ENCODE peak calls at places on chromosomes 5 and 9, in six cellular contexts. P is H1, D is K562, V is GM12878, X is HepG2, C is GM12892. G is an unnamed sample.

GRCh38 chr9:37034320-37034937 is 361 bp upstream of the PAX5 start:
- DNase-seq in P (no peak), D (no peak), V (no peak), X (no peak), C (no peak), G (no peak)

GRCh38 chr5:147510885-147511284 is 1.0 kb upstream of the DPYSL3 start:
- DNase-seq in P (no peak), D (no peak), V (no peak), X (no peak), C (no peak), G (no peak)

GRCh38 chr5:21919417-21920022 is 933.6 kb downstream of the CDH12 start:
- DNase-seq in P (no peak), D (peak), V (peak), X (peak), C (no peak), G (peak)

GRCh38 chr9:112477330-112477729 is 9.3 kb upstream of the KIAA1958 start:
- DNase-seq in P (no peak), D (no peak), V (no peak), X (no peak), C (no peak), G (no peak)

GRCh38 chr9:76624381-76625048 is 139.7 kb upstream of the PCA3 start:
- DNase-seq in P (no peak), D (no peak), V (peak), X (no peak), C (no peak), G (no peak)

GRCh38 chr9:13113201-13113600 is 166.3 kb downstream of the MPDZ start:
- DNase-seq in P (no peak), D (no peak), V (no peak), X (no peak), C (no peak), G (no peak)

GRCh38 chr5:2780421-2781171 is 29.1 kb upstream of the IRX2 start:
- DNase-seq in P (no peak), D (no peak), V (no peak), X (no peak), C (no peak), G (no peak)

GRCh38 chr5:55708732-55709131 is 3.4 kb downstream of the SLC38A9 start:
- DNase-seq in P (no peak), D (no peak), V (no peak), X (no peak), C (no peak), G (no peak)

GRCh38 chr5:75395277-75395676 is 58.3 kb downstream of the HMGCR start:
- DNase-seq in P (no peak), D (peak), V (no peak), X (peak), C (no peak), G (no peak)

GRCh38 chr5:119554597-119554996 is 74.8 kb upstream of the FAM170A start:
- DNase-seq in P (no peak), D (no peak), V (no peak), X (no peak), C (no peak), G (no peak)

GRCh38 chr5:176550275-176550831 is 1.2 kb downstream of the CDHR2 start:
- DNase-seq in P (no peak), D (no peak), V (no peak), X (no peak), C (no peak), G (no peak)
- TF ChIP-seq TAF1 in P (no peak), D (no peak), V (no peak), X (peak), C (no peak), G (no peak)

DNA sequence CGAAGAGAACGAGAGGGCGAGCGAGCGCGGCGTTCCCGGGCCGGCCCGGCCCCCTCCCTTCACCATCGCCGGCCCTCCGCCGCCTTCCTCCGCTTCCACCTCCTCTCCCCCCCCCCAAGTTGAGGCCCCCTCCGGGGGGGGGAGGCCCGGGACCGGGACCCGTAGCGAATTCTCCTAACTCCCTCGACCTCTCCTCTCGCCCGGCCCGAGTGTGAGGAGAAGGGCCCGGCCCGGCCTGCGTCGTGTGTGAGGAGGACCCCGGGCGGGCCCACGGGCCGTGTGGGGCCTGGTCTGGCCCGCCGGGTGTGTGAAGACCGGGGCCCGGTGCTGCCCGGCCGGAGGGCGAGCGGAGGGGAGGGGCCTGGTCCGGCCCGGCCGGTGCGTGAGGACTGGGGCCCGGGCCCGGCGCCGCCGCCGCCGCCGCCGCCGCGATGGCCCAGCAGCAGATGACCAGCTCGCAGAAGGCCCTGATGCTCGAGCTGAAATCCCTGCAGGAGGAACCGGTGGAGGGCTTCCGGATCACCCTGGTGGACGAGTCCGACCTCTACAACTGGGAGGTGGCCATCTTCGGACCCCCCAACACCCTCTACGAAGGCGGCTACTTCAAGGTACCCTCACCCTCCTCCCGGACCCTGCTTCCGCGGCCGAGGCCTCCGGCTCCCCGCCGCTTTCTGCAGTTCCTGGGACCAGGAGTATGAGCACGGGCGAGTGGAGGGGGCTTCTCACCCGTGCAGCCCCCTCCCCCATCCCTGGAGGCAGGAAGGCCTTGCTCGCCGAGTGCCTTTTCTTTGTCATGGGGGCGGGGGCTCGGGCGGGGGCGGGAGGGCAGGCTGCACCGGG is 587 bp downstream of the UBE2R2 start:
- DNase-seq in P (peak), D (peak), V (no peak), X (peak), C (peak), G (peak)
- TF ChIP-seq POLR2A in P (peak), D (peak), V (peak), X (peak), C (peak), G (no peak)

DNA sequence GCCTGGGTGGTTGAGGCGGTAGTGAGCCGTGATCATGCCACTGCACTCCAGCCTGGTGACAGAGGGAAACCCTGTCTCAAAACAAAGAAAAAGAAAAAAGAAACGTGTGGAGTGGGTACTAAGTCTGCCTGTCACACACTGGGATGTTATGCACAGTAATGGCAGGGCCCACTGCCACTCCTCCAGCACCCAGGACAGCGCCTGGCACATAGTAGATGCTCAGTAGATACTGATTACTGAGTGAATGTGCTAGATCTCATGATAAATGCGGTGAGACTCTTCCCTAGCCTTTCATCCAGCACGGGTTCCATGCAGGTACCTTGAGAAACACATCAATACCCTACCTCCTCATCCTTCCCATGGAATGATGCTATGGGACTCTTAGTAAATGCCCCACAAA is 87.4 kb upstream of the HSPA9 start:
- DNase-seq in P (no peak), D (no peak), V (no peak), X (no peak), C (no peak), G (no peak)
- TF ChIP-seq TAF1 in P (no peak), D (no peak), V (no peak), X (no peak), C (no peak), G (no peak)

GRCh38 chr5:178376906-178377582 is 144.4 kb upstream of the PHYKPL start:
- DNase-seq in P (no peak), D (no peak), V (no peak), X (no peak), C (no peak), G (no peak)
- TF ChIP-seq POLR2A in P (no peak), D (no peak), V (no peak), X (no peak), C (no peak), G (no peak)